ENCODE peak calls at places on chromosomes 1 and 21, in eight cellular contexts. Z is CD4-positive, alpha-beta memory T cell; J is HCT116; F is kidney; L is esophagus squamous epithelium; H is lung; Q is ovary; I is right lobe of liver. N is an unnamed sample.

GRCh38 chr1:200302192-200302892 is 107.5 kb downstream of the ZNF281 start:
- DNase-seq in L (no peak), J (no peak), F (peak; percentile 66), Q (no peak), H (peak; percentile 32), I (peak; percentile 64), Z (peak; percentile 69), N (no peak)

GRCh38 chr1:197619008-197619640 is 156.2 kb downstream of the DENND1B start:
- DNase-seq in F (no peak), J (peak; percentile 6), Z (peak; percentile 18), H (no peak), I (no peak), Q (no peak), L (no peak), N (no peak)

GRCh38 chr1:37553598-37553926 is 531 bp downstream of the SNIP1 start:
- DNase-seq in I (no peak), J (no peak), F (no peak), H (no peak), L (no peak), Z (no peak), Q (no peak), N (no peak)

GRCh38 chr1:17289756-17290155 is 18.2 kb upstream of the PADI4 start:
- DNase-seq in I (no peak), F (no peak), Q (no peak), J (no peak), Z (no peak), L (no peak), H (no peak), N (no peak)

GRCh38 chr1:234150892-234151291 is 222.4 kb upstream of the COA6 start:
- DNase-seq in L (no peak), J (no peak), Z (no peak), I (no peak), Q (no peak), F (no peak), H (no peak), N (no peak)

GRCh38 chr1:234965128-234965527 is 163.5 kb downstream of the TOMM20 start:
- DNase-seq in H (no peak), J (no peak), Z (no peak), F (no peak), Q (no peak), I (no peak), L (no peak), N (no peak)

GRCh38 chr1:70504176-70504820 is 93.2 kb downstream of the CTH start:
- DNase-seq in Z (no peak), I (no peak), Q (no peak), J (no peak), H (no peak), F (no peak), L (no peak), N (no peak)

GRCh38 chr1:51957618-51958017 is 32.9 kb downstream of the RAB3B start:
- DNase-seq in J (no peak), L (no peak), F (no peak), H (no peak), I (no peak), Q (no peak), Z (no peak), N (no peak)

GRCh38 chr1:119136401-119136800 is 4.1 kb downstream of the WARS2 start:
- DNase-seq in J (no peak), Q (no peak), Z (no peak), F (no peak), L (no peak), H (no peak), I (no peak), N (no peak)

GRCh38 chr1:162416909-162417308 is 5.0 kb upstream of the SH2D1B start:
- DNase-seq in J (no peak), Z (no peak), L (no peak), I (no peak), Q (no peak), H (no peak), F (no peak), N (no peak)

GRCh38 chr1:46053734-46054133 is 78.7 kb downstream of the PIK3R3 start:
- DNase-seq in Z (no peak), L (no peak), H (no peak), J (no peak), I (no peak), Q (no peak), F (no peak), N (no peak)

GRCh38 chr21:38869946-38870345 is 64.2 kb downstream of the ETS2 start:
- DNase-seq in I (no peak), Q (no peak), J (no peak), H (no peak), Z (no peak), L (no peak), F (no peak), N (no peak)

GRCh38 chr1:81801032-81801833 is 499 bp downstream of the ADGRL2 start:
- DNase-seq in H (peak; percentile 73), Z (no peak), F (peak; percentile 90), J (no peak), I (peak; percentile 78), Q (peak; percentile 83), L (no peak), N (peak; percentile 6)

GRCh38 chr21:36282568-36283230 is 37.3 kb upstream of the MORC3 start:
- DNase-seq in Q (no peak), L (no peak), J (no peak), F (no peak), H (no peak), Z (no peak), I (no peak), N (no peak)

GRCh38 chr1:209593747-209594146 is 10.2 kb downstream of the CAMK1G start:
- DNase-seq in Q (no peak), Z (no peak), F (no peak), L (no peak), I (no peak), J (no peak), H (no peak), N (no peak)

GRCh38 chr1:114075546-114076249 is 78.0 kb downstream of the SYT6 start:
- DNase-seq in H (no peak), L (no peak), Q (no peak), I (no peak), J (no peak), F (no peak), Z (no peak), N (no peak)

GRCh38 chr21:25464275-25464674 is 143.0 kb downstream of the MRPL39 start:
- DNase-seq in H (no peak), J (no peak), L (no peak), Q (no peak), F (no peak), I (no peak), Z (no peak), N (no peak)

GRCh38 chr1:64878931-64879710 is 87.2 kb downstream of the JAK1 start:
- DNase-seq in Q (no peak), J (no peak), F (no peak), H (no peak), I (no peak), L (no peak), Z (no peak), N (no peak)

GRCh38 chr1:112729909-112730308 is 14.8 kb upstream of the PPM1J start:
- DNase-seq in F (no peak), Z (no peak), L (no peak), H (no peak), I (no peak), Q (no peak), J (no peak), N (no peak)

DNA sequence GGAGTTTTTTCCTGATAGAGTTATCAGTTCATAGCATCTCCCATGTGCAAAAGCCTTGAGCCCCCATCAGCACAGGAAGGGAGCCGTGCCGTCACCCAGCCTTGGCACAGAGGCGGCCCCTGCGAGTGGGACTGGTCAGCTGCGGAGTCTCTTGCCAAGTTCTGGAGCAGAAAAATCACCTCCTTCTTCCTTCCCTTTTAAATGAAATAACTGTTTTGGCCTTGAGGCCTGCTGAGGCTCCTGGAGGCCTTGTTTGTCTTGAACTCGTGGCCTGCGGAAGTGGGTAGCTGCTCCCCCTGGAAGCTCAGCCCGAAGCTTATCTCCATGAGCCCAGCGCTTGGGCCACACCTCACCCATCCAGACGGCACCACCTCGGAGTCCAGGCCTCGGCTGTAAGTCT is 145.7 kb upstream of the TMEM51 start:
- DNase-seq in J (no peak), H (no peak), Q (no peak), L (no peak), F (no peak), I (no peak), Z (no peak), N (no peak)
- H3K27ac ChIP-seq in J (no peak overlapping the region), H (no peak overlapping the region), Q (no peak overlapping the region), L (peak overlapping the region; percentile 71), F (peak overlapping the region; percentile 86), I (no peak overlapping the region), Z (no peak overlapping the region), N (no peak overlapping the region)

GRCh38 chr1:25197982-25198681 is 34.2 kb downstream of the SYF2 start:
- DNase-seq in Q (no peak), I (no peak), Z (no peak), J (no peak), H (no peak), L (no peak), F (no peak), N (no peak)

GRCh38 chr1:25196830-25197229 is 35.5 kb downstream of the SYF2 start:
- DNase-seq in J (no peak), L (no peak), Z (no peak), F (no peak), I (no peak), Q (no peak), H (no peak), N (no peak)

GRCh38 chr1:25197235-25197930 is 34.9 kb downstream of the SYF2 start:
- DNase-seq in J (no peak), Z (no peak), F (no peak), I (no peak), Q (no peak), L (no peak), H (no peak), N (no peak)

GRCh38 chr1:25199876-25200620 is 32.3 kb downstream of the SYF2 start:
- DNase-seq in H (no peak), I (no peak), L (no peak), J (no peak), Q (no peak), F (no peak), Z (no peak), N (no peak)

DNA sequence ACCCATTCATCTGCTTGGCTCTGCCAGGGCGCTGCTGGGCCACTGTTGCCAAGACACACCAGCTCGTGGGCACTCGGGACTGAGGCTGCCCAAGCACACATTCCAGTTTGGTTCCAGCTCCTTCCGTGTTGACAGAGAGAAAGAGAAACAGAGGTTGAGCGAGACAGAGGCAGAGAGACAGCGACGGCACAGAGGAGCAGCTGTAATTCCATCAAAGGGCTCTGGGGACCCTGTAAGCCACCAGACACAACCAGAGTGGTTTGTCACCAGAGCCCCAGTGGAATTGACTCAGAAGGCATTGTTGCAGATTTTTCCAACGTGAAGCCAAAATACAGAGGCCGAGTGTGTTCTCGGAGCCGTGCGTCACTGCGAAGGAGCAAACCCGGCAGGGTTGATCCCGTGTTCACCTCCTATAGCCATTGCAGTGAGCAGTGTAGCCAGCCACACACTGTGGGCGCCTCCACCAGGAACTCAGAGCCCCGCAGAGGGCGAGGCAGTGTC is 33.5 kb downstream of the SYF2 start:
- DNase-seq in Z (no peak), H (no peak), F (no peak), Q (no peak), I (no peak), L (no peak), J (no peak), N (peak; percentile 65)
- H3K27ac ChIP-seq in Z (no peak overlapping the region), H (no peak overlapping the region), F (no peak overlapping the region), Q (no peak overlapping the region), I (no peak overlapping the region), L (peak overlapping the region; percentile 47), J (no peak overlapping the region), N (peak overlapping the region; percentile 81)

GRCh38 chr1:7223334-7224080 is 438.3 kb downstream of the CAMTA1 start:
- DNase-seq in I (no peak), Q (no peak), L (no peak), Z (no peak), F (no peak), J (no peak), H (no peak), N (no peak)
- H3K27ac ChIP-seq in I (no peak overlapping the region), Q (no peak overlapping the region), L (no peak overlapping the region), Z (no peak overlapping the region), F (no peak overlapping the region), J (no peak overlapping the region), H (no peak overlapping the region), N (no peak overlapping the region)

GRCh38 chr21:41620982-41621381 is 113.0 kb upstream of the TMPRSS2 start:
- DNase-seq in J (no peak), Q (no peak), L (no peak), Z (no peak), F (no peak), I (no peak), H (no peak), N (no peak)
- H3K27ac ChIP-seq in J (no peak overlapping the region), Q (no peak overlapping the region), L (peak overlapping the region; percentile 32), Z (no peak overlapping the region), F (no peak overlapping the region), I (no peak overlapping the region), H (no peak overlapping the region), N (no peak overlapping the region)